ENCODE peak calls at places on chromosome 10, in seven cellular contexts. T is K562, Y is HepG2, B is SK-N-SH, I is HCT116, L is Panc1, E is GM12878. Z is an unnamed sample.

GRCh38 chr10:118272090-118272775 is 69.9 kb downstream of the FAM204A start:
- DNase-seq in E (no peak), B (no peak), L (no peak), I (no peak), T (no peak), Y (no peak), Z (no peak)

GRCh38 chr10:114708717-114709352 is 50.8 kb upstream of the ABLIM1 start:
- DNase-seq in I (peak), B (no peak), L (peak), Y (peak), E (no peak), T (no peak), Z (no peak)

GRCh38 chr10:111072232-111072631 is 4.6 kb upstream of the ADRA2A start:
- DNase-seq in B (no peak), T (no peak), L (no peak), Y (no peak), E (no peak), I (no peak), Z (no peak)

GRCh38 chr10:72133517-72133916 is 45.2 kb upstream of the SPOCK2 start:
- DNase-seq in L (no peak), I (no peak), E (peak), Y (peak), T (no peak), B (no peak), Z (no peak)

GRCh38 chr10:34651381-34651780 is 163.7 kb downstream of the PARD3 start:
- DNase-seq in T (no peak), I (no peak), B (no peak), E (no peak), Y (no peak), L (no peak), Z (peak)

GRCh38 chr10:124527996-124528395 is 66.4 kb downstream of the LHPP start:
- DNase-seq in E (no peak), B (no peak), T (no peak), Y (no peak), L (no peak), I (no peak), Z (no peak)

GRCh38 chr10:121595321-121595805 is 2.9 kb downstream of the FGFR2 start:
- DNase-seq in L (no peak), Y (no peak), E (no peak), T (no peak), B (no peak), I (no peak), Z (no peak)

GRCh38 chr10:69407621-69408301 is 9.0 kb downstream of the TACR2 start:
- DNase-seq in E (no peak), I (no peak), T (peak), Y (no peak), B (peak), L (no peak), Z (peak)

GRCh38 chr10:49784631-49785030 is 22.5 kb upstream of the OGDHL start:
- DNase-seq in B (peak), L (no peak), I (no peak), Y (no peak), T (no peak), E (no peak), Z (no peak)

GRCh38 chr10:10500941-10501340 is 516.7 kb upstream of the CELF2 start:
- DNase-seq in B (no peak), Y (no peak), T (no peak), I (no peak), E (no peak), L (no peak), Z (no peak)

GRCh38 chr10:60731134-60731883 is 47.0 kb upstream of the CDK1 start:
- DNase-seq in I (no peak), E (peak), T (no peak), B (no peak), L (no peak), Y (no peak), Z (no peak)

GRCh38 chr10:116080553-116080952 is 192.5 kb downstream of the GFRA1 start:
- DNase-seq in Y (no peak), B (no peak), T (no peak), I (peak), L (peak), E (no peak), Z (no peak)

GRCh38 chr10:93947055-93947454 is 46.7 kb upstream of the PLCE1 start:
- DNase-seq in B (no peak), L (no peak), I (no peak), Y (peak), T (no peak), E (no peak), Z (no peak)

GRCh38 chr10:8095962-8096361 is 41.5 kb downstream of the GATA3 start:
- DNase-seq in B (peak), L (no peak), Y (no peak), I (no peak), T (no peak), E (no peak), Z (no peak)
- TF ChIP-seq SIN3A in B (no peak), L (no peak), Y (no peak), I (no peak), T (no peak), E (no peak), Z (no peak)

GRCh38 chr10:109741712-109742111 is 181.6 kb downstream of the XPNPEP1 start:
- DNase-seq in T (no peak), E (no peak), B (no peak), L (no peak), I (no peak), Y (no peak), Z (no peak)

GRCh38 chr10:109737626-109738025 is 185.7 kb downstream of the XPNPEP1 start:
- DNase-seq in B (no peak), T (no peak), E (no peak), I (no peak), L (no peak), Y (no peak), Z (no peak)

GRCh38 chr10:109740436-109740835 is 182.9 kb downstream of the XPNPEP1 start:
- DNase-seq in I (no peak), T (no peak), E (no peak), Y (no peak), B (no peak), L (no peak), Z (no peak)

GRCh38 chr10:109746861-109747260 is 176.4 kb downstream of the XPNPEP1 start:
- DNase-seq in L (no peak), I (no peak), T (no peak), B (no peak), Y (no peak), E (no peak), Z (no peak)

GRCh38 chr10:109743141-109744120 is 179.9 kb downstream of the XPNPEP1 start:
- DNase-seq in E (no peak), I (no peak), B (no peak), T (no peak), Y (no peak), L (no peak), Z (no peak)
- TF ChIP-seq SIN3A in E (no peak), I (no peak), B (no peak), T (no peak), Y (no peak), L (no peak), Z (no peak)

DNA sequence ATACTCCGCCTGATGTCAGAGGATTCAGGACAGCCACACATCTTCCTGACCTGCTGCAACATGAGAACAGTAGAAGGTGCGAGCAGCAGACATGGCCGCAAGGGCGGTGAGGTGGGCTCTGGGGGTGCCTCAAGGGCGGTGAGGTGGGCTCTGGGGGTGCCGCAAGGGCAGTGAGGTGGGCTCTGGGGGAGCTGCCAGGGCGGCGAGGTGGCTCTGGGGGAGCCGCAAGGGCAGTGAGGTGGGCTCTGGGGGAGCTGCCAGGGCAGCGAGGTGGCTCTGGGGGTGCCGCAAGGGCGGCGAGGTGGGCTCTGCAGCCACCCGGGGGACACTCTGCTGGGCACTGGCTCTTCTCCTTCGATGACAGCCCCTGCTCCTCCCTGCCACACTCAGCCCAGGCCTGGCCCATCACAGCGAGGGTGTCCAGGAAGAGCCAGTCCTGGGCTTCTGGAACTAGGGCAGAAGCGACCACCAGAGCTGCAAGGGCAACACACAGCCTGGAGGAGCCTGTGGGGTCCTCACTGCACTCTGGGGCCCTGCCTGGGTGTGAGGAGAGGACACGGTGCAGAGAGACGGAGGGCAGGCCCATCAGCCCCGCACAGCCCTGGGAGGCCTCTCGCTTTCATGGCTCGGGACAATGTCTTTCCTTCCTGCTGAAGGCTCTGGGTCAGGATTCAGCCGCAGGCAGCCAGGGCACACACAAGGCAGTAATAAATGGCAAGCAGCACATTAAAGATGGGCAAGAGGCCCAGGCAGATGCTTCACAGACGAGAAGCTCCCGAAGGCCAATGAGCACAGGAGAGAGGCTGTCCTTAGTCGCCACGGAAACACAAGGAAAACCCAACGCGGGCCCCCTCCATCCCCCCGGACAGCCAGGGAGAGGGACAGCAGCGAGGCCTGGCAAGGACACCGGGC is 42.5 kb downstream of the STK32C start:
- DNase-seq in L (no peak), Y (no peak), E (no peak), T (no peak), I (no peak), B (peak), Z (no peak)
- TF ChIP-seq SIN3A in L (no peak), Y (no peak), E (no peak), T (no peak), I (no peak), B (no peak), Z (no peak)

GRCh38 chr10:129758180-129758579 is 205.9 kb downstream of the EBF3 start:
- DNase-seq in L (no peak), Y (no peak), E (no peak), I (no peak), B (no peak), T (no peak), Z (no peak)
- TF ChIP-seq SIN3A in L (no peak), Y (no peak), E (no peak), I (no peak), B (no peak), T (no peak), Z (no peak)

DNA sequence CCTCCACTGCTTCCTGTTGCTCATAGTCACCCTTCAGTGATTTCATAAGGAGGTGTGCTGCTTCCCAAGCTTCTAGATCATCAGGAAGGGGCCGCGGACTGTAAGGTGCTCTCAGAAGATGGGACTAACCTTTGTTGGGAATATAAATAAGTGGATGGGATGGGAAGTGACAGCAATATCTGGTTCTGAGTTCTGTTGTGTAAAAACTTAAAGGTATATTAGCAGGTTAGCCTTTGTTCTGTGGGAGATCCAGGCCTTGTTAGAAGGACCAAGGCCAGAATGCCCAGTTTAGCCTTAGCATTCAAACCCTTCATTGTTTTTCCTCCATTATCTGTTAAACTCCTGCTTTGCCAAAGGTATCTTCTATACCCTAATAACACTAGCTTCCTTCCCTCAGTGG is 12.4 kb downstream of the BUB3 start:
- DNase-seq in L (no peak), Y (no peak), E (no peak), T (no peak), B (no peak), I (no peak), Z (no peak)
- TF ChIP-seq SIN3A in L (no peak), Y (no peak), E (no peak), T (no peak), B (no peak), I (no peak), Z (no peak)

GRCh38 chr10:32256613-32257437 is 90.1 kb downstream of the EPC1 start:
- DNase-seq in B (peak), I (peak), Y (peak), E (peak), T (peak), L (peak), Z (peak)
- TF ChIP-seq SIN3A in B (no peak), I (no peak), Y (no peak), E (no peak), T (no peak), L (no peak), Z (no peak)

GRCh38 chr10:62719058-62719457 is 85.5 kb upstream of the ADO start:
- DNase-seq in E (no peak), Y (no peak), T (no peak), B (no peak), I (no peak), L (no peak), Z (no peak)

GRCh38 chr10:62710182-62710581 is 94.3 kb upstream of the ADO start:
- DNase-seq in Y (no peak), B (no peak), T (no peak), L (no peak), E (no peak), I (no peak), Z (no peak)

GRCh38 chr10:62718585-62718984 is 85.9 kb upstream of the ADO start:
- DNase-seq in I (no peak), B (no peak), L (no peak), T (no peak), E (no peak), Y (peak), Z (no peak)

DNA sequence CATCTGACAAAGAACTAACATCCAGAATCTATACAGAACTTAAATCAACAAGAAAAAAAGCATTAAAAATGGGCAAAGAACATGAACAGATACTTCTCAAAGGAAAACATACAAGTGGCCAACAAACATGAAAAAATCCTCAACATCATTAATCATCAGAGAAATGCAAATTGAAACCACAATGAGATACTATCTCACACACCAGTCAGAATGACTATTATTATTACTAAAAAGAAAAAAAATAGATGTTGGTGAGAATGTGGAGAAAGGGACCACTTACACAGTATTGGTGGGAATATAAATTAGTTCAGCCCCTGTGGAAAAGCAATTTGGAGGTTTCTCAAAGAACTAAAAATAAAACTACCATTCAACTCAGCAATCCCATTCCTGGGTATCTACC is 89.1 kb upstream of the ADO start:
- DNase-seq in I (no peak), T (no peak), B (no peak), L (no peak), Y (no peak), E (no peak), Z (no peak)
- TF ChIP-seq SIN3A in I (no peak), T (no peak), B (no peak), L (no peak), Y (no peak), E (no peak), Z (no peak)

GRCh38 chr10:13922591-13922990 is 335.8 kb downstream of the PRPF18 start:
- DNase-seq in L (no peak), E (no peak), I (no peak), T (no peak), Y (no peak), B (no peak), Z (no peak)
- TF ChIP-seq SIN3A in L (no peak), E (no peak), I (no peak), T (no peak), Y (no peak), B (no peak), Z (no peak)

GRCh38 chr10:48700493-48700892 is 15.8 kb downstream of the WDFY4 start:
- DNase-seq in L (no peak), T (no peak), I (no peak), B (no peak), E (no peak), Y (no peak), Z (no peak)

GRCh38 chr10:48700071-48700470 is 15.4 kb downstream of the WDFY4 start:
- DNase-seq in E (no peak), T (no peak), B (no peak), Y (no peak), I (no peak), L (no peak), Z (peak)

GRCh38 chr10:48697821-48698764 is 13.4 kb downstream of the WDFY4 start:
- DNase-seq in T (no peak), E (no peak), L (no peak), B (no peak), I (no peak), Y (no peak), Z (no peak)

GRCh38 chr10:48697091-48697490 is 12.4 kb downstream of the WDFY4 start:
- DNase-seq in E (no peak), I (no peak), L (no peak), Y (no peak), B (no peak), T (no peak), Z (no peak)

DNA sequence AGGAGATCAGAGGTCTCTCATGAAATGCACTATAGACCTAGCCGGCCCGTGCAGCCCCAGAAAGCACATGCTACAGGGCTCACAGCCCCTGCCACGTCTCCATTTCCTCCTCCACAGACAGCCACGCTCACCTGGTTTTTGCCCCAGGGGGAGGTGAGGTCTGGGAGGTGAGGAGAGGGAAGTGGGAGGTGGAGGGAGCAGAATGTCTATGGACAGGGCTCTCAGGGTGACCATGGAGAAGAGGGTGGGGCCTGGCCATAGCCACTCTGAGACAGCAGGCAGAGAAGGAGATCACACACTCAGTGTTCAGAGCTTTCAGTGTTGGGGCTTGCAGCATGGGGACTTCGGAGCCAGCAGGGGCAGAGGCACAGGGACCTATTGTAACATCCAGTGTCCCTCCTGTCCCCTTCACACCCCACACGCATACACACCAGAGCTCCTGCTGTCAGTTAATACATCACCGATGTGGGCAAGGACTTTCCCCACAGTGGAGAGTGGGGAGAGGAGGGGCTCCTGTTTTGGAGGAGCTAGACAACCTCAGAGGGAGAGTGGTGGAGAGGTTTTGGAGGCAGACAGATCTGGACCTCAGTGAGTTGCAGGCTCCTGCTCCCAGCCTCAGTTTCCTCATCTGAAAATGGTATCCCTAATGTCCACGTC is 14.4 kb downstream of the WDFY4 start:
- DNase-seq in E (no peak), Y (no peak), T (no peak), B (no peak), I (no peak), L (no peak), Z (no peak)
- TF ChIP-seq SIN3A in E (no peak), Y (no peak), T (no peak), B (no peak), I (no peak), L (no peak), Z (no peak)

Z was measured in H1.